ENCODE peak calls at places on chromosome X, in ten cellular contexts. I is occipital lobe, Z is kidney tubule cell, X is substantia nigra, G is H4, B is HuH-7, R is NCI-H1417, O is EH, M is dorsolateral prefrontal cortex, D is EL. P is an unnamed sample.

GRCh38 chrX:149540621-149541520 is at the start of gene EOLA1:
- DNase-seq in I (peak; percentile 88), Z (peak; percentile 97), X (peak; percentile 55), G (peak; percentile 96), B (peak; percentile 54), R (peak; percentile 89), O (peak; percentile 96), M (peak; percentile 91), D (peak; percentile 93), P (peak; percentile 95)

GRCh38 chrX:133053854-133054565 is 42.9 kb downstream of the USP26 start:
- DNase-seq in I (no peak), Z (peak; percentile 67), X (no peak), G (peak; percentile 5), B (no peak), R (no peak), O (no peak), M (no peak), D (no peak), P (no peak)

GRCh38 chrX:128106630-128107029 is 54.4 kb upstream of the ACTRT1 start:
- DNase-seq in I (no peak), Z (peak; percentile 29), X (no peak), G (no peak), B (peak; percentile 5), R (peak; percentile 10), O (no peak), M (no peak), D (no peak), P (peak; percentile 43)

GRCh38 chrX:107716816-107717700 is 58.5 kb downstream of the TSC22D3 start:
- DNase-seq in I (peak; percentile 61), Z (peak; percentile 76), X (peak; percentile 30), G (peak; percentile 73), B (peak; percentile 62), R (peak; percentile 57), O (peak; percentile 89), M (peak; percentile 84), D (peak; percentile 72), P (peak; percentile 86)

GRCh38 chrX:17814557-17814956 is 46.5 kb downstream of the RAI2 start:
- DNase-seq in I (no peak), Z (peak; percentile 59), X (no peak), G (no peak), B (no peak), R (no peak), O (peak; percentile 44), M (no peak), D (peak; percentile 37), P (no peak)

GRCh38 chrX:109270580-109271484 is 211.1 kb downstream of the GUCY2F start:
- DNase-seq in I (no peak), Z (peak; percentile 89), X (no peak), G (no peak), B (no peak), R (no peak), O (no peak), M (no peak), D (peak; percentile 33), P (peak; percentile 7)

GRCh38 chrX:45851434-45851991 is 650.8 kb upstream of the DIPK2B start:
- DNase-seq in I (no peak), Z (peak; percentile 66), X (no peak), G (peak; percentile 20), B (no peak), R (peak; percentile 96), O (peak; percentile 22), M (no peak), D (peak; percentile 50), P (peak; percentile 54)

GRCh38 chrX:39859991-39860861 is 237.5 kb downstream of the BCOR start:
- DNase-seq in I (peak; percentile 2), Z (no peak), X (no peak), G (peak; percentile 87), B (no peak), R (peak; percentile 53), O (peak; percentile 63), M (no peak), D (peak; percentile 49), P (peak; percentile 81)

GRCh38 chrX:123860506-123860840 is 620 bp downstream of the XIAP start:
- DNase-seq in I (no peak), Z (peak; percentile 61), X (no peak), G (peak; percentile 40), B (peak; percentile 34), R (no peak), O (peak; percentile 58), M (no peak), D (peak; percentile 52), P (peak; percentile 52)